ENCODE peak calls at places on chromosomes 2 and 18, in ten cellular contexts. J, S, U, O, G, Y, A, E, R and D are unnamed samples.

GRCh38 chr2:119108186-119108585 is 50.4 kb downstream of the C1QL2 start:
- DNase-seq in G (no peak), J (no peak), Y (no peak), U (no peak), S (no peak), O (no peak), E (no peak), R (no peak), A (no peak), D (no peak)

GRCh38 chr2:196925445-196925767 is 1.1 kb downstream of the PGAP1 start:
- DNase-seq in Y (no peak), U (peak), J (no peak), S (peak), O (no peak), E (peak), A (no peak), G (peak), R (no peak), D (no peak)

GRCh38 chr2:52238782-52239181 is 1206.8 kb upstream of the NRXN1 start:
- DNase-seq in R (no peak), U (no peak), G (no peak), E (no peak), Y (no peak), S (no peak), O (no peak), A (no peak), J (peak), D (peak)

GRCh38 chr2:230677182-230677946 is 35.3 kb upstream of the CAB39 start:
- DNase-seq in J (peak), G (no peak), O (peak), E (no peak), S (peak), U (no peak), Y (no peak), R (no peak), A (no peak), D (no peak)

GRCh38 chr18:57927511-57927910 is 116.5 kb upstream of the NEDD4L start:
- DNase-seq in R (no peak), E (no peak), G (no peak), A (no peak), S (no peak), Y (no peak), O (no peak), U (no peak), J (no peak), D (no peak)

GRCh38 chr2:6942848-6943247 is 25.6 kb downstream of the RNF144A start:
- DNase-seq in R (no peak), A (no peak), S (no peak), G (no peak), O (no peak), Y (no peak), J (no peak), E (no peak), U (no peak), D (no peak)

GRCh38 chr18:6746386-6746960 is 17.0 kb downstream of the ARHGAP28 start:
- DNase-seq in R (no peak), O (no peak), J (no peak), U (no peak), S (no peak), Y (no peak), E (no peak), G (no peak), A (no peak), D (no peak)

GRCh38 chr2:63434024-63434423 is 154.3 kb downstream of the WDPCP start:
- DNase-seq in S (no peak), O (no peak), U (no peak), R (no peak), Y (no peak), J (no peak), G (no peak), A (no peak), E (no peak), D (no peak)

GRCh38 chr18:62585274-62586147 is 62.7 kb downstream of the ZCCHC2 start:
- DNase-seq in J (no peak), Y (no peak), A (no peak), R (no peak), E (no peak), U (no peak), O (no peak), G (no peak), S (no peak), D (no peak)

GRCh38 chr2:148567716-148568115 is 76.8 kb upstream of the EPC2 start:
- DNase-seq in E (no peak), Y (no peak), U (no peak), A (no peak), G (no peak), R (no peak), J (no peak), S (no peak), O (no peak), D (no peak)